ENCODE peak calls at places on chromosomes 6 and 20, in six cellular contexts. Y is vagina, Z is lung, F is BJ, G is transverse colon, E is heart right ventricle. T is an unnamed sample. For H3K36me3, the result is how much of the 10 kb centered on the place peaks cover.

GRCh38 chr20:8043687-8044278 is 24.2 kb upstream of the TMX4 start:
- DNase-seq in G (no peak), Y (no peak), Z (no peak), F (no peak), E (peak), T (no peak)

GRCh38 chr6:33926451-33926850 is 122.6 kb upstream of the MLN start:
- DNase-seq in Z (no peak), Y (no peak), E (no peak), F (no peak), G (no peak), T (no peak)

GRCh38 chr6:19410477-19410876 is 426.7 kb upstream of the ID4 start:
- DNase-seq in E (no peak), Y (no peak), G (no peak), Z (no peak), F (no peak), T (no peak)

GRCh38 chr6:68468244-68468884 is 166.7 kb upstream of the ADGRB3 start:
- DNase-seq in F (no peak), Z (no peak), Y (no peak), G (no peak), E (no peak), T (no peak)

GRCh38 chr20:25738198-25738597 is 41.5 kb upstream of the ZNF337 start:
- DNase-seq in E (no peak), G (no peak), F (peak), Z (no peak), Y (no peak), T (no peak)

GRCh38 chr20:52031574-52032303 is 159.8 kb downstream of the ZFP64 start:
- DNase-seq in E (no peak), F (peak), G (peak), Y (no peak), Z (no peak), T (peak)

GRCh38 chr6:142803027-142803426 is 141.9 kb downstream of the HIVEP2 start:
- DNase-seq in F (no peak), Z (no peak), E (no peak), G (no peak), Y (no peak), T (no peak)

GRCh38 chr20:50980851-50981713 is 22.5 kb downstream of the MOCS3 start:
- DNase-seq in Y (no peak), E (peak), Z (peak), F (no peak), G (peak), T (peak)

GRCh38 chr6:47922391-47922790 is 140.6 kb downstream of the OPN5 start:
- DNase-seq in Z (no peak), E (no peak), F (no peak), G (no peak), Y (no peak), T (no peak)

GRCh38 chr6:146693342-146693741 is 94.6 kb downstream of the ADGB start:
- DNase-seq in E (no peak), Z (no peak), F (no peak), Y (no peak), G (no peak), T (no peak)

GRCh38 chr6:22766979-22767378 is 197.6 kb downstream of the HDGFL1 start:
- DNase-seq in E (no peak), Z (no peak), F (no peak), Y (no peak), G (no peak), T (no peak)

GRCh38 chr20:59400666-59401065 is 100.3 kb downstream of the EDN3 start:
- DNase-seq in F (no peak), Y (no peak), Z (no peak), G (no peak), E (no peak), T (no peak)

GRCh38 chr20:8583209-8584106 is 451.4 kb downstream of the PLCB1 start:
- DNase-seq in G (peak), F (peak), E (no peak), Y (no peak), Z (no peak), T (no peak)

GRCh38 chr6:42047790-42048405 is 2.4 kb upstream of the TAF8 start:
- DNase-seq in G (no peak), F (no peak), Z (no peak), E (no peak), Y (no peak), T (no peak)

GRCh38 chr6:9502991-9503761 is 911.7 kb downstream of the TFAP2A start:
- DNase-seq in G (no peak), E (no peak), F (peak), Z (no peak), Y (no peak), T (peak)

GRCh38 chr6:165845488-165845887 is 182.4 kb upstream of the PDE10A start:
- DNase-seq in Y (no peak), F (no peak), G (no peak), E (no peak), Z (no peak), T (no peak)

GRCh38 chr6:119353696-119354095 is 4.1 kb upstream of the MAN1A1 start:
- DNase-seq in G (no peak), Y (no peak), F (no peak), E (no peak), Z (no peak), T (no peak)

GRCh38 chr6:30322527-30323501 is 3.9 kb upstream of the TRIM39 start:
- DNase-seq in G (no peak), F (peak), Y (no peak), E (no peak), Z (no peak), T (peak)

GRCh38 chr6:29517245-29517644 is 29.5 kb upstream of the MAS1L start:
- DNase-seq in E (no peak), F (no peak), Y (no peak), Z (no peak), G (no peak), T (no peak)

GRCh38 chr6:9504191-9504590 is 910.7 kb downstream of the TFAP2A start:
- DNase-seq in Z (no peak), Y (no peak), F (no peak), E (no peak), G (no peak), T (no peak)

GRCh38 chr6:40293824-40294188 is 293.4 kb downstream of the LRFN2 start:
- DNase-seq in E (no peak), Z (no peak), F (no peak), G (no peak), Y (no peak), T (no peak)

GRCh38 chr6:2021713-2022125 is 223.7 kb downstream of the GMDS start:
- DNase-seq in Z (peak), E (peak), G (peak), Y (no peak), F (peak), T (peak)

GRCh38 chr6:100665041-100665380 is 200.3 kb upstream of the SIM1 start:
- DNase-seq in G (peak), E (no peak), F (no peak), Y (no peak), Z (no peak), T (no peak)

GRCh38 chr6:150685860-150686259 is 86.2 kb downstream of the PLEKHG1 start:
- DNase-seq in Z (no peak), F (no peak), G (peak), E (no peak), Y (no peak), T (no peak)

GRCh38 chr6:97459535-97459934 is 176.5 kb upstream of the MMS22L start:
- DNase-seq in F (no peak), G (no peak), Y (no peak), E (no peak), Z (no peak), T (no peak)

GRCh38 chr6:154111025-154111424 is 72.0 kb downstream of the OPRM1 start:
- DNase-seq in E (no peak), Z (no peak), F (no peak), G (no peak), Y (no peak), T (no peak)

GRCh38 chr6:56292505-56293181 is 45.3 kb upstream of the COL21A1 start:
- DNase-seq in G (peak), Z (no peak), Y (no peak), E (peak), F (no peak), T (peak)

GRCh38 chr6:43020052-43020705 is 1.2 kb upstream of the RRP36 start:
- DNase-seq in G (no peak), E (no peak), Y (no peak), F (no peak), Z (no peak), T (no peak)

GRCh38 chr20:14928083-14928482 is 590.7 kb upstream of the FLRT3 start:
- DNase-seq in Z (no peak), G (no peak), F (no peak), E (no peak), Y (no peak), T (no peak)

GRCh38 chr6:125066964-125067363 is 86.6 kb upstream of the TPD52L1 start:
- DNase-seq in F (no peak), Y (no peak), E (no peak), G (no peak), Z (no peak), T (no peak)

GRCh38 chr20:40758790-40759189 is 69.8 kb upstream of the MAFB start:
- DNase-seq in Y (no peak), E (no peak), F (no peak), G (no peak), Z (no peak), T (no peak)
- H3K36me3 ChIP-seq in Y (under half), E (under half), F (under half), G (under half), Z (under half), T (under half)

GRCh38 chr20:2172305-2173175 is 70.9 kb downstream of the STK35 start:
- DNase-seq in E (peak), G (peak), F (no peak), Y (no peak), Z (peak), T (peak)
- H3K36me3 ChIP-seq in E (under half), G (under half), F (under half), Y (under half), Z (under half), T (under half)

GRCh38 chr20:35496481-35496880 is 33.0 kb downstream of the C20orf173 start:
- DNase-seq in Y (no peak), Z (no peak), F (no peak), G (no peak), E (no peak), T (no peak)
- H3K36me3 ChIP-seq in Y (under half), Z (half or more), F (under half), G (half or more), E (half or more), T (half or more)

GRCh38 chr6:160093946-160094345 is 27.7 kb upstream of the SLC22A1 start:
- DNase-seq in Y (no peak), Z (no peak), F (no peak), G (no peak), E (no peak), T (no peak)
- H3K36me3 ChIP-seq in Y (under half), Z (half or more), F (under half), G (half or more), E (half or more), T (half or more)

GRCh38 chr20:62652894-62653305 is 10.6 kb downstream of the SLCO4A1 start:
- DNase-seq in E (peak), Y (no peak), Z (no peak), G (no peak), F (no peak), T (no peak)
- H3K36me3 ChIP-seq in E (under half), Y (under half), Z (under half), G (under half), F (under half), T (under half)

GRCh38 chr6:13418838-13419237 is 68.6 kb downstream of the GFOD1 start:
- DNase-seq in E (no peak), Z (no peak), G (no peak), Y (no peak), F (no peak), T (no peak)
- H3K36me3 ChIP-seq in E (under half), Z (under half), G (under half), Y (under half), F (under half), T (under half)

DNA sequence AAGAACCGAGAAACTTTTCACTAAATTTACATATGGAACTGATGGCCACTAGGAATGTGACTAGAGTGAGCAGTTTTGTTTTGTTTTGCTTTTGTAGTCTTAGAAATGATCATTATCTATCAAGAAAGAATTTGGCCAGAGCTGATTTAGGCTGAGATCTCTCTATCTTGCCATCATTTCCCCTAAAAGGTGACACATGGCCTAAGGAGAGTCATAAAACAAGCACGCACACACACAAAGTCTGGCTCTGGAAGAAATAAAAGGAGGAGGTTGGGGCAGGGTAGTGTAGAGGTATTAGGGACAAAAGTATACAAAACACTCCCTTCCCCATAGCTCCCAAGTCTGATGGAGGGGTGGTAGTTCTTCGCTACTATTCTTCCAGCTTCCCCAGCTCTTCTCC is 56.4 kb downstream of the RIPOR2 start:
- DNase-seq in F (peak), Z (no peak), Y (no peak), G (no peak), E (no peak), T (no peak)
- H3K36me3 ChIP-seq in F (under half), Z (under half), Y (under half), G (under half), E (under half), T (under half)

DNA sequence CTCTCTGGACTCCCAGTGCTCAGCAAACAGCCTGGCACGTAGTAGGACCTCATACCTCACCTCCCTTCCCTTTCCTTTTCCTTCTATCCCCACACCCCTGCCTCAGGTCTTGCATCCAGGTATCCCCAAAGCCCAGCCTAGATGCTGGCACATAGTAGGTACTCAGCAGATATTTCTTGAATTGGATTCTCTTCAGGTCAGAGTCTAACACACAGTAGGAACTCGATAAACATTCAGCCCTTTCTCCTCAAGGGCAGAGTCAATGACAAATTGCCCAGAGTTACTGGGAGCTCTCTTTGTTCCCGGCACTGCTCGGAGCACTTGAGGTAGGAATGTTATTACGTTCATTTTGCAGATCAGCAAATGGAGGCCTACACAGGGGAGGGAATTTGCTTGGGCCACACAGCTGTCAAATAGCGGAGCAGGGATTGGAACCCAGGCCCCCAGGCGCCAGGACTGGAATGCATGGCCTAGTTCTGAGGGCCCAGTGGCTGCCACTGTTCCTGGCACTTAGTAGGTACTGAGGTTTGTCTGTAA is 25.8 kb downstream of the NOL4L start:
- DNase-seq in Y (no peak), E (no peak), F (no peak), Z (no peak), G (no peak), T (no peak)
- H3K36me3 ChIP-seq in Y (under half), E (under half), F (under half), Z (under half), G (under half), T (under half)

DNA sequence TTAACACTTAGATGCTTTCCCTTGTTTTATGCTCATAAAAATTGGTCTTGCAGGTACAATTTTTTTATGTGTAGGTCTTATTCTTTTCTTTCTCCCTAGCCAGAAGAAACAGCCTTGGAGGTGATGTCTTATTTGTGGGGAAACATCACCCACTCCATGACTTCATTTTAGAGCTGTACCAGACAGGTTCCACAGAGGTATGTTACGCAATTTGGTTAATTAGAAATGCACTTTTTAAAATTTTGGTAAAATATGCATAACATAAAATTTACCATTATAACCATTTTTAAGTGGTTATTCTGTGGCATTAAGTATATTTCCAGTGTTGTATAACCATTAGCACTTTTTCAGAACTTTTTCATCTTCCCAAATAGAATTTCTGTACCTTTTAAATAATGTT is 41.3 kb downstream of the NKX2-4 start:
- DNase-seq in F (no peak), E (no peak), Z (no peak), G (no peak), Y (no peak), T (no peak)
- H3K36me3 ChIP-seq in F (under half), E (half or more), Z (under half), G (under half), Y (under half), T (half or more)